ENCODE peak calls at places on chromosome 10, in nine cellular contexts. One of them, this sample, is unnamed.

GRCh38 chr10:6203331-6204062 is 765 bp downstream of the PFKFB3 start:
- DNase-seq in dorsolateral prefrontal cortex: peak; percentile 43
- DNase-seq in HEK293T: peak; percentile 77
- DNase-seq in neural crest cell: peak; percentile 66
- DNase-seq in hepatocyte: peak; percentile 87
- DNase-seq in left kidney: peak; percentile 89
- DNase-seq in GM03348: peak; percentile 93
- DNase-seq in HFF-Myc: no peak
- DNase-seq in kidney epithelial cell: no peak
- DNase-seq in this sample: peak; percentile 82

GRCh38 chr10:119541046-119541445 is 1.5 kb downstream of the RGS10 start:
- DNase-seq in dorsolateral prefrontal cortex: no peak
- DNase-seq in HEK293T: no peak
- DNase-seq in neural crest cell: no peak
- DNase-seq in hepatocyte: no peak
- DNase-seq in left kidney: no peak
- DNase-seq in GM03348: peak; percentile 52
- DNase-seq in HFF-Myc: no peak
- DNase-seq in kidney epithelial cell: no peak
- DNase-seq in this sample: no peak

GRCh38 chr10:112663181-112663879 is 216.3 kb downstream of the VTI1A start:
- DNase-seq in dorsolateral prefrontal cortex: no peak
- DNase-seq in HEK293T: no peak
- DNase-seq in neural crest cell: no peak
- DNase-seq in hepatocyte: no peak
- DNase-seq in left kidney: no peak
- DNase-seq in GM03348: peak; percentile 73
- DNase-seq in HFF-Myc: no peak
- DNase-seq in kidney epithelial cell: peak; percentile 82
- DNase-seq in this sample: no peak

GRCh38 chr10:24259365-24260125 is 50.6 kb downstream of the KIAA1217 start:
- DNase-seq in dorsolateral prefrontal cortex: no peak
- DNase-seq in HEK293T: no peak
- DNase-seq in neural crest cell: no peak
- DNase-seq in hepatocyte: no peak
- DNase-seq in left kidney: no peak
- DNase-seq in GM03348: no peak
- DNase-seq in HFF-Myc: no peak
- DNase-seq in kidney epithelial cell: no peak
- DNase-seq in this sample: no peak

GRCh38 chr10:90314718-90315117 is 543.1 kb downstream of the HTR7 start:
- DNase-seq in dorsolateral prefrontal cortex: no peak
- DNase-seq in HEK293T: no peak
- DNase-seq in neural crest cell: no peak
- DNase-seq in hepatocyte: no peak
- DNase-seq in left kidney: no peak
- DNase-seq in GM03348: no peak
- DNase-seq in HFF-Myc: no peak
- DNase-seq in kidney epithelial cell: no peak
- DNase-seq in this sample: no peak

GRCh38 chr10:93796167-93796566 is 38.4 kb downstream of the LGI1 start:
- DNase-seq in dorsolateral prefrontal cortex: no peak
- DNase-seq in HEK293T: no peak
- DNase-seq in neural crest cell: no peak
- DNase-seq in hepatocyte: no peak
- DNase-seq in left kidney: no peak
- DNase-seq in GM03348: no peak
- DNase-seq in HFF-Myc: no peak
- DNase-seq in kidney epithelial cell: no peak
- DNase-seq in this sample: no peak

GRCh38 chr10:61904711-61905445 is 3.4 kb downstream of the ARID5B start:
- DNase-seq in dorsolateral prefrontal cortex: no peak
- DNase-seq in HEK293T: peak; percentile 46
- DNase-seq in neural crest cell: no peak
- DNase-seq in hepatocyte: peak; percentile 79
- DNase-seq in left kidney: peak; percentile 83
- DNase-seq in GM03348: peak; percentile 77
- DNase-seq in HFF-Myc: peak; percentile 67
- DNase-seq in kidney epithelial cell: no peak
- DNase-seq in this sample: no peak

GRCh38 chr10:4443419-4443818 is 382.6 kb upstream of the AKR1E2 start:
- DNase-seq in dorsolateral prefrontal cortex: no peak
- DNase-seq in HEK293T: no peak
- DNase-seq in neural crest cell: no peak
- DNase-seq in hepatocyte: no peak
- DNase-seq in left kidney: no peak
- DNase-seq in GM03348: no peak
- DNase-seq in HFF-Myc: no peak
- DNase-seq in kidney epithelial cell: no peak
- DNase-seq in this sample: no peak

GRCh38 chr10:35416628-35417625 is 80.6 kb downstream of the CCNY start:
- DNase-seq in dorsolateral prefrontal cortex: no peak
- DNase-seq in HEK293T: no peak
- DNase-seq in neural crest cell: no peak
- DNase-seq in hepatocyte: no peak
- DNase-seq in left kidney: peak; percentile 67
- DNase-seq in GM03348: no peak
- DNase-seq in HFF-Myc: no peak
- DNase-seq in kidney epithelial cell: no peak
- DNase-seq in this sample: no peak

GRCh38 chr10:108970016-108970415 is 953.3 kb downstream of the XPNPEP1 start:
- DNase-seq in dorsolateral prefrontal cortex: no peak
- DNase-seq in HEK293T: peak; percentile 15
- DNase-seq in neural crest cell: peak; percentile 22
- DNase-seq in hepatocyte: peak; percentile 76
- DNase-seq in left kidney: peak; percentile 89
- DNase-seq in GM03348: peak; percentile 41
- DNase-seq in HFF-Myc: peak; percentile 10
- DNase-seq in kidney epithelial cell: no peak
- DNase-seq in this sample: peak; percentile 69

GRCh38 chr10:57692255-57692980 is 575.3 kb downstream of the IPMK start:
- DNase-seq in dorsolateral prefrontal cortex: no peak
- DNase-seq in HEK293T: no peak
- DNase-seq in neural crest cell: no peak
- DNase-seq in hepatocyte: peak; percentile 65
- DNase-seq in left kidney: no peak
- DNase-seq in GM03348: peak; percentile 11
- DNase-seq in HFF-Myc: peak; percentile 49
- DNase-seq in kidney epithelial cell: peak; percentile 86
- DNase-seq in this sample: no peak

GRCh38 chr10:79112898-79113431 is 44.2 kb downstream of the ZMIZ1 start:
- DNase-seq in dorsolateral prefrontal cortex: no peak
- DNase-seq in HEK293T: no peak
- DNase-seq in neural crest cell: no peak
- DNase-seq in hepatocyte: peak; percentile 41
- DNase-seq in left kidney: peak; percentile 49
- DNase-seq in GM03348: peak; percentile 87
- DNase-seq in HFF-Myc: peak; percentile 41
- DNase-seq in kidney epithelial cell: peak; percentile 69
- DNase-seq in this sample: no peak

GRCh38 chr10:96560970-96561887 is 25.6 kb downstream of the TM9SF3 start:
- DNase-seq in dorsolateral prefrontal cortex: no peak
- DNase-seq in HEK293T: no peak
- DNase-seq in neural crest cell: no peak
- DNase-seq in hepatocyte: peak; percentile 25
- DNase-seq in left kidney: no peak
- DNase-seq in GM03348: peak; percentile 17
- DNase-seq in HFF-Myc: no peak
- DNase-seq in kidney epithelial cell: no peak
- DNase-seq in this sample: no peak

GRCh38 chr10:25902002-25902401 is 32.0 kb upstream of the MYO3A start:
- DNase-seq in dorsolateral prefrontal cortex: no peak
- DNase-seq in HEK293T: no peak
- DNase-seq in neural crest cell: no peak
- DNase-seq in hepatocyte: no peak
- DNase-seq in left kidney: no peak
- DNase-seq in GM03348: no peak
- DNase-seq in HFF-Myc: no peak
- DNase-seq in kidney epithelial cell: no peak
- DNase-seq in this sample: no peak

GRCh38 chr10:88243847-88244730 is 339.0 kb downstream of the RNLS start:
- DNase-seq in dorsolateral prefrontal cortex: no peak
- DNase-seq in HEK293T: no peak
- DNase-seq in neural crest cell: no peak
- DNase-seq in hepatocyte: peak; percentile 78
- DNase-seq in left kidney: peak; percentile 46
- DNase-seq in GM03348: no peak
- DNase-seq in HFF-Myc: no peak
- DNase-seq in kidney epithelial cell: no peak
- DNase-seq in this sample: no peak

GRCh38 chr10:123480344-123480743 is 185.8 kb upstream of the GPR26 start:
- DNase-seq in dorsolateral prefrontal cortex: no peak
- DNase-seq in HEK293T: no peak
- DNase-seq in neural crest cell: no peak
- DNase-seq in hepatocyte: no peak
- DNase-seq in left kidney: no peak
- DNase-seq in GM03348: no peak
- DNase-seq in HFF-Myc: no peak
- DNase-seq in kidney epithelial cell: no peak
- DNase-seq in this sample: no peak

GRCh38 chr10:90913774-90914420 is 7.0 kb downstream of the ANKRD1 start:
- DNase-seq in dorsolateral prefrontal cortex: no peak
- DNase-seq in HEK293T: no peak
- DNase-seq in neural crest cell: no peak
- DNase-seq in hepatocyte: no peak
- DNase-seq in left kidney: no peak
- DNase-seq in GM03348: no peak
- DNase-seq in HFF-Myc: no peak
- DNase-seq in kidney epithelial cell: no peak
- DNase-seq in this sample: no peak

GRCh38 chr10:119654540-119654939 is 3.4 kb downstream of the BAG3 start:
- DNase-seq in dorsolateral prefrontal cortex: no peak
- DNase-seq in HEK293T: no peak
- DNase-seq in neural crest cell: no peak
- DNase-seq in hepatocyte: no peak
- DNase-seq in left kidney: peak; percentile 44
- DNase-seq in GM03348: no peak
- DNase-seq in HFF-Myc: no peak
- DNase-seq in kidney epithelial cell: no peak
- DNase-seq in this sample: no peak

GRCh38 chr10:130884456-130884855 is 427.1 kb downstream of the TCERG1L start:
- DNase-seq in dorsolateral prefrontal cortex: no peak
- DNase-seq in HEK293T: no peak
- DNase-seq in neural crest cell: no peak
- DNase-seq in hepatocyte: no peak
- DNase-seq in left kidney: no peak
- DNase-seq in GM03348: no peak
- DNase-seq in HFF-Myc: no peak
- DNase-seq in kidney epithelial cell: no peak
- DNase-seq in this sample: no peak

GRCh38 chr10:30812018-30812851 is 182.7 kb upstream of the LYZL2 start:
- DNase-seq in dorsolateral prefrontal cortex: no peak
- DNase-seq in HEK293T: no peak
- DNase-seq in neural crest cell: no peak
- DNase-seq in hepatocyte: peak; percentile 55
- DNase-seq in left kidney: peak; percentile 54
- DNase-seq in GM03348: peak; percentile 76
- DNase-seq in HFF-Myc: peak; percentile 83
- DNase-seq in kidney epithelial cell: peak; percentile 43
- DNase-seq in this sample: no peak

GRCh38 chr10:125710267-125710563 is 9.3 kb upstream of the EDRF1 start:
- DNase-seq in dorsolateral prefrontal cortex: no peak
- DNase-seq in HEK293T: no peak
- DNase-seq in neural crest cell: no peak
- DNase-seq in hepatocyte: no peak
- DNase-seq in left kidney: no peak
- DNase-seq in GM03348: no peak
- DNase-seq in HFF-Myc: no peak
- DNase-seq in kidney epithelial cell: no peak
- DNase-seq in this sample: no peak

GRCh38 chr10:59908808-59909143 is 2.4 kb upstream of the CCDC6 start:
- DNase-seq in dorsolateral prefrontal cortex: no peak
- DNase-seq in HEK293T: no peak
- DNase-seq in neural crest cell: no peak
- DNase-seq in hepatocyte: no peak
- DNase-seq in left kidney: no peak
- DNase-seq in GM03348: no peak
- DNase-seq in HFF-Myc: no peak
- DNase-seq in kidney epithelial cell: no peak
- DNase-seq in this sample: no peak

GRCh38 chr10:6491841-6492609 is 88.1 kb downstream of the PRKCQ start:
- DNase-seq in dorsolateral prefrontal cortex: no peak
- DNase-seq in HEK293T: no peak
- DNase-seq in neural crest cell: no peak
- DNase-seq in hepatocyte: no peak
- DNase-seq in left kidney: no peak
- DNase-seq in GM03348: no peak
- DNase-seq in HFF-Myc: no peak
- DNase-seq in kidney epithelial cell: no peak
- DNase-seq in this sample: no peak

GRCh38 chr10:95125582-95125981 is 56.3 kb upstream of the CYP2C8 start:
- DNase-seq in dorsolateral prefrontal cortex: no peak
- DNase-seq in HEK293T: no peak
- DNase-seq in neural crest cell: no peak
- DNase-seq in hepatocyte: no peak
- DNase-seq in left kidney: no peak
- DNase-seq in GM03348: no peak
- DNase-seq in HFF-Myc: no peak
- DNase-seq in kidney epithelial cell: no peak
- DNase-seq in this sample: no peak

GRCh38 chr10:78170026-78170475 is 136.4 kb downstream of the RPS24 start:
- DNase-seq in dorsolateral prefrontal cortex: no peak
- DNase-seq in HEK293T: no peak
- DNase-seq in neural crest cell: no peak
- DNase-seq in hepatocyte: no peak
- DNase-seq in left kidney: no peak
- DNase-seq in GM03348: peak; percentile 33
- DNase-seq in HFF-Myc: no peak
- DNase-seq in kidney epithelial cell: no peak
- DNase-seq in this sample: no peak